ENCODE peak calls at places on chromosomes 16 and 17, in seven cellular contexts. H is tibial nerve, S is body of pancreas, Y is Peyer's patch, O is heart left ventricle, F is AG10803, J is heart right ventricle. K is an unnamed sample.

GRCh38 chr17:56426901-56427300 is 166.6 kb upstream of the NOG start:
- DNase-seq in F (no peak), H (no peak), J (no peak), Y (no peak), O (no peak), S (no peak), K (no peak)

GRCh38 chr16:11207646-11208045 is 48.4 kb downstream of the SOCS1 start:
- DNase-seq in H (no peak), J (no peak), O (no peak), Y (no peak), F (no peak), S (no peak), K (no peak)

GRCh38 chr17:14557482-14557881 is 256.6 kb downstream of the HS3ST3B1 start:
- DNase-seq in Y (no peak), F (no peak), S (no peak), O (no peak), H (no peak), J (no peak), K (no peak)

GRCh38 chr16:11613381-11614303 is 26.9 kb upstream of the LITAF start:
- DNase-seq in S (peak; percentile 34), Y (peak; percentile 74), H (peak; percentile 49), J (peak; percentile 40), O (peak; percentile 72), F (no peak), K (no peak)

GRCh38 chr17:41620583-41621434 is 3.6 kb downstream of the KRT17 start:
- DNase-seq in Y (peak; percentile 38), O (no peak), S (no peak), J (no peak), H (no peak), F (peak; percentile 29), K (no peak)

GRCh38 chr16:30941600-30942420 is 7.1 kb upstream of the ORAI3 start:
- DNase-seq in H (peak; percentile 48), O (peak; percentile 82), S (peak; percentile 89), F (peak; percentile 62), Y (peak; percentile 87), J (peak; percentile 73), K (peak; percentile 61)

GRCh38 chr16:80507538-80507937 is 33.3 kb upstream of the DYNLRB2 start:
- DNase-seq in S (peak; percentile 16), J (peak; percentile 56), O (peak; percentile 58), F (no peak), Y (no peak), H (no peak), K (no peak)

GRCh38 chr17:76834889-76835288 is 33.3 kb upstream of the MGAT5B start:
- DNase-seq in Y (no peak), S (no peak), F (no peak), J (no peak), O (no peak), H (no peak), K (no peak)

GRCh38 chr16:56965149-56965938 is 3.6 kb downstream of the CETP start:
- DNase-seq in Y (no peak), O (no peak), H (no peak), S (no peak), F (no peak), J (no peak), K (no peak)
- H3K4me3 ChIP-seq in Y (no peak overlapping the region), O (no peak overlapping the region), H (no peak overlapping the region), S (no peak overlapping the region), F (no peak overlapping the region), J (no peak overlapping the region), K (no peak overlapping the region)

GRCh38 chr16:57999971-58000705 is at the start of gene ZNF319:
- DNase-seq in Y (no peak), H (no peak), O (peak; percentile 46), S (peak; percentile 35), J (no peak), F (peak; percentile 24), K (no peak)
- H3K4me3 ChIP-seq in Y (peak within 1 kb of the TSS; percentile 64), H (peak within 1 kb of the TSS; percentile 72), O (peak within 1 kb of the TSS; percentile 27), S (peak within 1 kb of the TSS; percentile 52), J (peak within 1 kb of the TSS; percentile 86), F (peak within 1 kb of the TSS; percentile 91), K (peak within 1 kb of the TSS; percentile 71)

GRCh38 chr17:62679866-62680377 is 52.5 kb downstream of the MRC2 start:
- DNase-seq in F (no peak), J (no peak), Y (no peak), O (no peak), S (no peak), H (no peak), K (no peak)
- H3K4me3 ChIP-seq in F (no peak overlapping the region), J (no peak overlapping the region), Y (no peak overlapping the region), O (no peak overlapping the region), S (no peak overlapping the region), H (no peak overlapping the region), K (no peak overlapping the region)

GRCh38 chr17:82113941-82114340 is 15.9 kb upstream of the FASN start:
- DNase-seq in J (no peak), F (no peak), O (no peak), Y (no peak), S (no peak), H (no peak), K (peak; percentile 73)
- H3K4me3 ChIP-seq in J (no peak overlapping the region), F (no peak overlapping the region), O (no peak overlapping the region), Y (no peak overlapping the region), S (no peak overlapping the region), H (no peak overlapping the region), K (no peak overlapping the region)

GRCh38 chr17:16585796-16586195 is 16.8 kb upstream of the ZNF287 start:
- DNase-seq in J (no peak), O (no peak), F (peak; percentile 44), S (no peak), H (peak; percentile 53), Y (no peak), K (no peak)

GRCh38 chr17:16589097-16589969 is 20.3 kb upstream of the ZNF287 start:
- DNase-seq in S (peak; percentile 95), O (peak; percentile 95), H (peak; percentile 91), Y (peak; percentile 90), F (peak; percentile 79), J (peak; percentile 89), K (peak; percentile 85)

GRCh38 chr17:16583781-16584180 is 14.8 kb upstream of the ZNF287 start:
- DNase-seq in F (no peak), Y (no peak), O (no peak), J (no peak), H (no peak), S (no peak), K (no peak)

GRCh38 chr17:16584273-16584995 is 15.4 kb upstream of the ZNF287 start:
- DNase-seq in J (peak; percentile 95), H (peak; percentile 90), Y (peak; percentile 93), O (peak; percentile 95), F (peak; percentile 86), S (peak; percentile 96), K (peak; percentile 87)
- H3K4me3 ChIP-seq in J (peak overlapping the region; percentile 41), H (peak overlapping the region; percentile 40), Y (no peak overlapping the region), O (no peak overlapping the region), F (peak overlapping the region; percentile 60), S (no peak overlapping the region), K (peak overlapping the region; percentile 27)

GRCh38 chr17:21375757-21376584 is at the start of gene KCNJ12:
- DNase-seq in J (no peak), H (no peak), F (peak; percentile 27), S (no peak), O (peak; percentile 59), Y (no peak), K (no peak)

GRCh38 chr17:21376585-21376834 is 353 bp downstream of the KCNJ12 start:
- DNase-seq in H (no peak), J (no peak), Y (no peak), S (no peak), O (no peak), F (no peak), K (no peak)

GRCh38 chr17:21377821-21378396 is 1.8 kb downstream of the KCNJ12 start:
- DNase-seq in F (no peak), H (no peak), S (no peak), Y (no peak), O (no peak), J (no peak), K (no peak)

GRCh38 chr17:21378553-21378952 is 2.4 kb downstream of the KCNJ12 start:
- DNase-seq in J (no peak), H (no peak), S (no peak), F (no peak), Y (no peak), O (no peak), K (no peak)

GRCh38 chr17:21376835-21377690 is 906 bp downstream of the KCNJ12 start:
- DNase-seq in O (no peak), J (no peak), Y (no peak), S (peak; percentile 15), H (no peak), F (peak; percentile 31), K (no peak)
- H3K4me3 ChIP-seq in O (peak overlapping the region; percentile 51), J (peak overlapping the region; percentile 54), Y (peak overlapping the region; percentile 8), S (no peak overlapping the region), H (peak overlapping the region; percentile 36), F (peak overlapping the region; percentile 45), K (peak overlapping the region; percentile 37)

GRCh38 chr16:72014675-72015074 is 6.1 kb downstream of the DHODH start:
- DNase-seq in S (no peak), Y (no peak), F (no peak), H (no peak), O (no peak), J (no peak), K (no peak)

GRCh38 chr16:72012607-72013006 is 4.1 kb downstream of the DHODH start:
- DNase-seq in H (no peak), O (no peak), Y (no peak), J (no peak), S (no peak), F (no peak), K (no peak)

GRCh38 chr16:72015124-72015523 is 6.6 kb downstream of the DHODH start:
- DNase-seq in S (no peak), O (no peak), J (no peak), H (no peak), Y (no peak), F (no peak), K (no peak)

GRCh38 chr16:72013888-72014538 is 5.5 kb downstream of the DHODH start:
- DNase-seq in O (peak; percentile 55), S (no peak), J (peak; percentile 36), Y (no peak), H (no peak), F (no peak), K (no peak)

DNA sequence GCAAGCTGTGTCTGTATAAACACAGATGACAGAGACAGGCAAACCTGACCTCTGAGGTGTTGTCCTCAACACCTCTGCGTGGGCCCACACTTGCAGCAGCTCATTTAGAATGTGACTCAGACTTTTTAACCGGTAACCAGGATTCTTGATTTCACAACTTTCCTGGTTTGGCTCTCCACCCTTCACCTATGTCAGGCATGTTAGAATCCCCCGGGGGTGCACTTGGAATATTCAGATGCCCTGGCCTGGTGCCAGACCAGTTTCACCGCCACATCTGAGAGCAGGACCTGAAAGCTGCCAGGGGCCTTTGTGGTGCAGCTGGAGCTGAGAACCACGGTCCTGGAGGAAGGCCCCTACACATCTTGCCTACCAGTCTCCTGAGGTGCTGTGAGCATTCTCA is 4.8 kb downstream of the DHODH start:
- DNase-seq in F (peak; percentile 8), Y (no peak), S (no peak), O (peak; percentile 49), J (no peak), H (no peak), K (no peak)
- H3K4me3 ChIP-seq in F (no peak overlapping the region), Y (no peak overlapping the region), S (no peak overlapping the region), O (no peak overlapping the region), J (no peak overlapping the region), H (no peak overlapping the region), K (no peak overlapping the region)

DNA sequence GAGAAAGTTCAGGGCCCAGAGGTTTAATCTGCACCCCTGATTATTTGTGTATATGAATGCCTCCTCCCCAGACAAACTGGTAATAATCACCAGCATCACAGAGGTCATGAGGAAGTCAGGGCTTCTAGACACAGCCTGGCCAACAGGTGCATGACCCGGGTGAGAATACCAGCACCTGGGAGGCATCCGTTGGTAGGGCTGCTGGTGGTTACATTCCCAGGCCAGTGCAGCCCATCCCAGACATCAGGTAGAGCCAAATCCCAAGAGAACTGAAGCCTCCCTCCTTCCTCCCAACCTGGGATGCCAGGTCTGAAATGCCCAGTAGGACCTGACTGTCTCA is 7.2 kb downstream of the TBX2 start:
- DNase-seq in O (no peak), J (no peak), S (no peak), Y (peak; percentile 39), H (no peak), F (no peak), K (no peak)
- H3K4me3 ChIP-seq in O (no peak overlapping the region), J (no peak overlapping the region), S (no peak overlapping the region), Y (no peak overlapping the region), H (no peak overlapping the region), F (no peak overlapping the region), K (no peak overlapping the region)